ENCODE peak calls at places on chromosomes 16 and 17, in eight cellular contexts. A, G, F, Y, C, L, I and M are unnamed samples.
A peak's percentile ranks its signal among the peaks of the same experiment; 100 is the strongest.

GRCh38 chr16:56783332-56783731 is 53.4 kb downstream of the NUP93 start:
- DNase-seq in A (no peak), G (no peak), F (no peak), Y (no peak), C (no peak), L (no peak), I (no peak), M (no peak)

GRCh38 chr16:29820271-29820701 is at the start of gene MVP:
- DNase-seq in A (peak; percentile 62), G (peak; percentile 91), F (peak; percentile 44), Y (peak; percentile 56), C (peak; percentile 67), L (peak; percentile 63), I (peak; percentile 75), M (no peak)

GRCh38 chr16:53780051-53780450 is 76.1 kb downstream of the FTO start:
- DNase-seq in A (no peak), G (peak; percentile 55), F (no peak), Y (no peak), C (no peak), L (no peak), I (no peak), M (no peak)

GRCh38 chr16:30046178-30046577 is 15.1 kb upstream of the TLCD3B start:
- DNase-seq in A (no peak), G (no peak), F (no peak), Y (no peak), C (no peak), L (no peak), I (no peak), M (no peak)

GRCh38 chr17:79840204-79840988 is 1.2 kb upstream of the CBX4 start:
- DNase-seq in A (peak; percentile 40), G (peak; percentile 60), F (peak; percentile 36), Y (peak; percentile 54), C (peak; percentile 80), L (no peak), I (no peak), M (no peak)

GRCh38 chr17:6853764-6854442 is 22.4 kb upstream of the TEKT1 start:
- DNase-seq in A (no peak), G (no peak), F (no peak), Y (peak; percentile 73), C (no peak), L (no peak), I (peak; percentile 10), M (peak; percentile 82)

GRCh38 chr17:48587276-48588073 is 2.6 kb downstream of the HOXB3 start:
- DNase-seq in A (no peak), G (no peak), F (peak; percentile 40), Y (peak; percentile 39), C (no peak), L (no peak), I (no peak), M (no peak)

GRCh38 chr17:29007456-29008455 is 1.9 kb upstream of the SEZ6 start:
- DNase-seq in A (no peak), G (no peak), F (peak; percentile 30), Y (peak; percentile 78), C (no peak), L (no peak), I (peak; percentile 81), M (no peak)

GRCh38 chr16:27429330-27429871 is 27.4 kb downstream of the IL21R start:
- DNase-seq in A (no peak), G (no peak), F (no peak), Y (no peak), C (no peak), L (no peak), I (no peak), M (no peak)

GRCh38 chr16:1204941-1205340 is 20.1 kb downstream of the TPSG1 start:
- DNase-seq in A (no peak), G (no peak), F (no peak), Y (no peak), C (no peak), L (no peak), I (no peak), M (no peak)

GRCh38 chr17:69485901-69486643 is 71.6 kb downstream of the MAP2K6 start:
- DNase-seq in A (no peak), G (no peak), F (peak; percentile 35), Y (peak; percentile 19), C (no peak), L (no peak), I (no peak), M (no peak)

GRCh38 chr16:4323071-4323844 is 7.4 kb downstream of the GLIS2 start:
- DNase-seq in A (no peak), G (no peak), F (no peak), Y (no peak), C (no peak), L (no peak), I (no peak), M (no peak)

GRCh38 chr16:53094013-53094630 is 39.3 kb downstream of the CHD9 start:
- DNase-seq in A (peak; percentile 32), G (peak; percentile 91), F (no peak), Y (peak; percentile 74), C (peak; percentile 68), L (peak; percentile 2), I (no peak), M (no peak)

GRCh38 chr17:45115015-45115625 is 17.2 kb downstream of the PLCD3 start:
- DNase-seq in A (no peak), G (no peak), F (no peak), Y (no peak), C (no peak), L (no peak), I (no peak), M (no peak)

GRCh38 chr17:70357196-70357595 is 187.9 kb downstream of the KCNJ2 start:
- DNase-seq in A (no peak), G (no peak), F (no peak), Y (no peak), C (no peak), L (no peak), I (peak; percentile 32), M (no peak)

GRCh38 chr17:38556234-38556633 is 49.5 kb downstream of the SRCIN1 start:
- DNase-seq in A (no peak), G (no peak), F (no peak), Y (no peak), C (no peak), L (no peak), I (no peak), M (no peak)